ENCODE peak calls at places on chromosomes 4 and X, in six cellular contexts. Z is tibial artery, C is uterus, Y is OCI-LY7, R is fibroblast of lung, Q is colonic mucosa. D is an unnamed sample.
A peak's percentile ranks its signal among the peaks of the same experiment; 100 is the strongest.

GRCh38 chr4:48538358-48538757 is 48.3 kb downstream of the ZAR1 start:
- DNase-seq in Z (no peak), C (no peak), Y (no peak), R (no peak), Q (no peak), D (no peak)

GRCh38 chrX:97597954-97598353 is 714.2 kb downstream of the RPA4 start:
- DNase-seq in Z (no peak), C (no peak), Y (no peak), R (no peak), Q (no peak), D (no peak)

GRCh38 chrX:154452823-154453222 is 5.3 kb upstream of the PLXNA3 start:
- DNase-seq in Z (no peak), C (no peak), Y (no peak), R (no peak), Q (no peak), D (no peak)

GRCh38 chr4:120399846-120400245 is 333.2 kb upstream of the MAD2L1 start:
- DNase-seq in Z (no peak), C (no peak), Y (no peak), R (peak; percentile 18), Q (no peak), D (no peak)

GRCh38 chrX:129678176-129678880 is 23.6 kb upstream of the APLN start:
- DNase-seq in Z (no peak), C (peak; percentile 27), Y (no peak), R (peak; percentile 13), Q (peak; percentile 35), D (peak; percentile 50)

GRCh38 chr4:182872886-182873285 is 44.3 kb downstream of the DCTD start:
- DNase-seq in Z (no peak), C (no peak), Y (no peak), R (no peak), Q (no peak), D (no peak)

GRCh38 chrX:70613295-70613694 is 168.7 kb downstream of the DLG3 start:
- DNase-seq in Z (no peak), C (no peak), Y (no peak), R (no peak), Q (no peak), D (no peak)

GRCh38 chr4:100188829-100189228 is 1.4 kb downstream of the DDIT4L start:
- DNase-seq in Z (no peak), C (no peak), Y (no peak), R (no peak), Q (no peak), D (no peak)

GRCh38 chr4:118969359-118969758 is 80.7 kb downstream of the SYNPO2 start:
- DNase-seq in Z (peak; percentile 84), C (peak; percentile 73), Y (peak; percentile 4), R (peak; percentile 88), Q (peak; percentile 44), D (no peak)

GRCh38 chrX:1912193-1912592 is 297.3 kb downstream of the ASMT start:
- DNase-seq in Z (no peak), C (no peak), Y (no peak), R (no peak), Q (no peak), D (no peak)

GRCh38 chr4:136319789-136320470 is 1212.4 kb downstream of the PCDH18 start:
- DNase-seq in Z (no peak), C (no peak), Y (no peak), R (no peak), Q (no peak), D (no peak)

GRCh38 chr4:141807073-141807472 is 170.7 kb downstream of the IL15 start:
- DNase-seq in Z (no peak), C (no peak), Y (no peak), R (peak; percentile 52), Q (no peak), D (no peak)

GRCh38 chr4:150211821-150212445 is 133.7 kb downstream of the DCLK2 start:
- DNase-seq in Z (no peak), C (no peak), Y (no peak), R (no peak), Q (no peak), D (no peak)

GRCh38 chr4:177302371-177303100 is 7.1 kb upstream of the NEIL3 start:
- DNase-seq in Z (no peak), C (no peak), Y (no peak), R (peak; percentile 28), Q (no peak), D (no peak)

GRCh38 chrX:42714981-42715688 is 62.8 kb downstream of the PPP1R2C start:
- DNase-seq in Z (peak; percentile 30), C (no peak), Y (no peak), R (peak; percentile 14), Q (peak; percentile 66), D (no peak)

GRCh38 chr4:183448436-183448835 is 4.0 kb downstream of the CDKN2AIP start:
- DNase-seq in Z (no peak), C (no peak), Y (no peak), R (peak; percentile 22), Q (no peak), D (no peak)

GRCh38 chrX:6456196-6456595 is 78.7 kb downstream of the VCX3A start:
- DNase-seq in Z (no peak), C (no peak), Y (no peak), R (no peak), Q (no peak), D (no peak)

GRCh38 chrX:3485727-3486126 is 139.3 kb upstream of the MXRA5 start:
- DNase-seq in Z (no peak), C (no peak), Y (no peak), R (no peak), Q (no peak), D (no peak)

GRCh38 chrX:20267924-20268701 is 1.4 kb upstream of the RPS6KA3 start:
- DNase-seq in Z (peak; percentile 42), C (peak; percentile 61), Y (no peak), R (peak; percentile 43), Q (peak; percentile 51), D (peak; percentile 39)

GRCh38 chrX:47674776-47675175 is 15.8 kb upstream of the UXT start:
- DNase-seq in Z (no peak), C (no peak), Y (no peak), R (no peak), Q (no peak), D (no peak)

GRCh38 chrX:56978172-56978571 is 17.2 kb downstream of the SPIN3 start:
- DNase-seq in Z (no peak), C (peak; percentile 14), Y (peak; percentile 52), R (peak; percentile 37), Q (peak; percentile 45), D (peak; percentile 53)

GRCh38 chrX:138765061-138765460 is 53.5 kb upstream of the FGF13 start:
- DNase-seq in Z (no peak), C (no peak), Y (no peak), R (peak; percentile 63), Q (no peak), D (no peak)

GRCh38 chr4:117311989-117312388 is 226.6 kb upstream of the TRAM1L1 start:
- DNase-seq in Z (no peak), C (no peak), Y (no peak), R (no peak), Q (no peak), D (no peak)

GRCh38 chr4:117311215-117311614 is 225.8 kb upstream of the TRAM1L1 start:
- DNase-seq in Z (no peak), C (no peak), Y (no peak), R (no peak), Q (no peak), D (no peak)
- H3K4me3 ChIP-seq in Z (no peak overlapping the region), C (no peak overlapping the region), Y (no peak overlapping the region), R (no peak overlapping the region), Q (no peak overlapping the region), D (no peak overlapping the region)

DNA sequence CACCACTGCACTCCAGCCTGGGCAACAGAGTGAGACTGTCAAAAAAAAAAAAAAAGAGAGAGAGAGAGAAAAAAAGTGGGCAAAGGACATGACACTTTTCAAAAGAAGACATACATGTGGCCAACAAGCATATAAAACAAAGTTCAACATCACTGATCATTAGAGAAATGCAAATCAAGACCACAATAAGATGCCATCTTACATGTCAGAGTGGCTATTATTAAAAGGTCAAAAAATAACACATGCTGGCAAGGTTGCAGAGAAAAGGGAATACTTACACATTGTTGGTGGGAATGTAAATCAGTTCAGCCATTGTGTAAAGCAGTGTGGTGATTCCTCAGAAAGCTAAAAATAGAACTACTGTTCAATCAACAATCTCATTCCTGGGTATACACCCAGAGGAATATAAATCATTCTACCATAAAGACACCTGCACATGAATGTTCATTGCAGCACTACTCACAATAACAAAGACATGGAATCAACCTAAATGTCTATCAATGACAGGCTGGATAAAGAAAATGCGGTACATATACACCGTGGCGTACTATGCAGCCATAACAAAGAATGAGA is 94.9 kb upstream of the TRIM2 start:
- DNase-seq in Z (no peak), C (no peak), Y (no peak), R (no peak), Q (no peak), D (no peak)
- H3K4me1 ChIP-seq in Z (no peaks in the 10 kb centered on the region), C (no peaks in the 10 kb centered on the region), Y (peaks cover 3% of the 10 kb centered on the region), R (no peaks in the 10 kb centered on the region), Q (no peaks in the 10 kb centered on the region), D (peaks cover 24% of the 10 kb centered on the region)

DNA sequence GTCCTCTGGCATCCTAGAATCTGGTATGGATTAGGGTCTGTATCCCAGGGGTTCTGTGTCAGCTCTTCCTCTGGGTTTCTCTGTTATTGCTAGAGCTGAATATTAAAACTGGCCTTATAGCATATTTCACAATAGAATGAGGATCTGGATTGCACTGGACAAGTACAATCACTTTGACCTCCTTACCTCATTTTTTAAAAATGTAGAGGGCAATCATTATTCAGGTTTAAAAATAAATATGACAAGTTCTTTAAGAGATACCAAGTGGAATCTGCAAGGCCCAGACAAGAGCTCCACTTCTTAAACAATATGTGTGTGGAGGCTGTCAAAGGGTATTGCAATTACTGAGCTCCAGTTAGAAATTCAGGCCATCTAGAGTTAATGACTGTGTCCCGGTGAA is 1.4 kb downstream of the PALLD start:
- DNase-seq in Z (no peak), C (no peak), Y (no peak), R (no peak), Q (no peak), D (no peak)
- H3K27ac ChIP-seq in Z (no peak overlapping the region), C (no peak overlapping the region), Y (no peak overlapping the region), R (no peak overlapping the region), Q (no peak overlapping the region), D (no peak overlapping the region)

GRCh38 chrX:23901805-23902204 is 5.9 kb downstream of the APOO start:
- DNase-seq in Z (peak; percentile 48), C (peak; percentile 21), Y (peak; percentile 71), R (peak; percentile 87), Q (peak; percentile 72), D (peak; percentile 51)

GRCh38 chrX:23898412-23898959 is 9.3 kb downstream of the APOO start:
- DNase-seq in Z (no peak), C (no peak), Y (no peak), R (peak; percentile 44), Q (no peak), D (no peak)

GRCh38 chrX:23902419-23902818 is 5.3 kb downstream of the APOO start:
- DNase-seq in Z (no peak), C (no peak), Y (peak; percentile 50), R (peak; percentile 80), Q (no peak), D (no peak)

GRCh38 chrX:23901065-23901464 is 6.7 kb downstream of the APOO start:
- DNase-seq in Z (no peak), C (no peak), Y (no peak), R (peak; percentile 46), Q (no peak), D (no peak)

DNA sequence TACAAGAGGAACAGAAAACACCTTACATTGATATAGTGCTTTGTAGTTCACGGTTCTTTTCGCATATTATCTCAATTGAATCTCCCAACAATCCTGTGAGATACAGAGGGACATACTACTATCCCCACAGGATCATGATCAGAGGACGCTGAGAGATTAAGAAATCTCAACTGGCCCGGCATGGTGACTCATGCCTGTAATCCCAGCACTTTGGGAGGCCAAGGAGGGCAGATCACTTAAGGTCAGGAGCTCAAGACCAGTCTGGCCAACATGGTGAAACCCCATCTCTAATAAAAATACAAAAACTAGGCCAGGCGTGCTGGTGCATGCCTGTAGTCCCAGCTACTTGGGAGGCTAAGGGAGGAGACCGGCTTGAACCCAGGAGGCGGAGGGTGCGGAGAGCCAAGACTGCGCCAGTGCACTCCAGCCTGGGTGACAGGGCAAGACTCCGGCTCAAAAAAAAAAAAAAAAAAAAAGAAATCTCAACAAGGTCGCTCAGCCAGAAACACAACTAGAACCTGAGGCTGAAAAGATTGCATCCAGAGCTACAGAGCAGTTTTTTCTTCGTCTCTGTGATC is 7.4 kb downstream of the APOO start:
- DNase-seq in Z (peak; percentile 25), C (no peak), Y (no peak), R (no peak), Q (no peak), D (no peak)
- H3K4me3 ChIP-seq in Z (no peak overlapping the region), C (no peak overlapping the region), Y (no peak overlapping the region), R (no peak overlapping the region), Q (no peak overlapping the region), D (no peak overlapping the region)

D was measured in CD4-positive, alpha-beta memory T cell.